ENCODE peak calls at places on chromosomes 3 and 15, in ten cellular contexts. U, F, S, L, M, H, Y, K, Q and A are unnamed samples.

GRCh38 chr3:124885466-124886167 is 1.5 kb downstream of the ITGB5 start:
- DNase-seq in U (no peak), Q (no peak), L (no peak), Y (no peak), F (no peak), K (no peak), S (no peak), H (no peak), M (no peak), A (no peak)

GRCh38 chr15:78909791-78910228 is 35.0 kb downstream of the CTSH start:
- DNase-seq in F (peak), M (no peak), U (no peak), S (no peak), L (no peak), Y (peak), Q (no peak), K (no peak), H (peak), A (peak)

GRCh38 chr3:128313181-128313725 is 153.4 kb downstream of the DNAJB8 start:
- DNase-seq in Y (no peak), M (no peak), H (no peak), U (no peak), L (no peak), K (no peak), S (no peak), Q (no peak), F (no peak), A (no peak)

GRCh38 chr3:197367081-197367780 is 68.8 kb upstream of the DLG1 start:
- DNase-seq in K (peak), U (no peak), F (peak), Q (no peak), S (no peak), H (no peak), M (no peak), L (no peak), Y (no peak), A (no peak)

GRCh38 chr3:122167630-122168029 is 15.8 kb upstream of the CASR start:
- DNase-seq in L (no peak), U (no peak), Y (no peak), S (no peak), M (no peak), Q (no peak), H (no peak), K (no peak), F (no peak), A (no peak)

GRCh38 chr3:57958642-57959406 is 49.4 kb upstream of the FLNB start:
- DNase-seq in L (no peak), H (no peak), U (peak), S (no peak), F (no peak), K (no peak), Q (no peak), M (no peak), Y (peak), A (peak)

GRCh38 chr3:45541326-45542321 is 52.9 kb upstream of the LIMD1 start:
- DNase-seq in K (no peak), F (no peak), U (no peak), M (no peak), S (no peak), H (no peak), Q (no peak), L (no peak), Y (no peak), A (no peak)

GRCh38 chr3:23956701-23957100 is 11.6 kb downstream of the NR1D2 start:
- DNase-seq in F (no peak), Q (no peak), S (no peak), H (no peak), M (no peak), K (no peak), L (no peak), U (no peak), Y (no peak), A (no peak)

GRCh38 chr3:45566205-45566604 is 28.3 kb upstream of the LIMD1 start:
- DNase-seq in H (no peak), F (no peak), Q (no peak), L (no peak), U (no peak), K (no peak), S (no peak), M (no peak), Y (no peak), A (no peak)

GRCh38 chr3:148389916-148390315 is 307.8 kb upstream of the AGTR1 start:
- DNase-seq in L (no peak), F (peak), U (no peak), K (no peak), M (no peak), S (no peak), H (no peak), Y (no peak), Q (no peak), A (no peak)

GRCh38 chr3:17508180-17508752 is 234.2 kb downstream of the TBC1D5 start:
- DNase-seq in M (no peak), H (no peak), L (no peak), Y (no peak), U (no peak), F (no peak), K (no peak), Q (no peak), S (no peak), A (no peak)

GRCh38 chr3:15488002-15488401 is 33.5 kb downstream of the COLQ start:
- DNase-seq in F (no peak), Y (no peak), K (no peak), S (no peak), H (no peak), L (no peak), M (no peak), U (no peak), Q (no peak), A (no peak)

GRCh38 chr15:96421211-96421610 is 90.7 kb downstream of the NR2F2 start:
- DNase-seq in Y (no peak), Q (no peak), H (no peak), F (peak), K (no peak), M (no peak), U (no peak), L (no peak), S (no peak), A (no peak)

GRCh38 chr15:100810831-100811230 is 68.8 kb upstream of the ALDH1A3 start:
- DNase-seq in Q (no peak), F (no peak), S (no peak), M (no peak), Y (no peak), L (no peak), K (no peak), U (no peak), H (no peak), A (no peak)

GRCh38 chr3:136305879-136306278 is 55.7 kb downstream of the PCCB start:
- DNase-seq in K (no peak), U (no peak), L (no peak), Q (no peak), Y (no peak), M (no peak), H (peak), F (peak), S (no peak), A (peak)

GRCh38 chr3:46208167-46208704 is at the start of gene CCR1:
- DNase-seq in Y (no peak), S (no peak), F (peak), H (peak), U (peak), Q (no peak), L (peak), M (peak), K (peak), A (peak)

GRCh38 chr15:79863886-79864285 is 32.9 kb downstream of the MTHFS start:
- DNase-seq in F (peak), Y (no peak), Q (no peak), H (no peak), U (no peak), S (no peak), M (no peak), L (no peak), K (no peak), A (no peak)

GRCh38 chr3:71129611-71130515 is 453.7 kb downstream of the FOXP1 start:
- DNase-seq in H (no peak), S (no peak), F (peak), Y (no peak), M (no peak), Q (no peak), L (no peak), U (no peak), K (no peak), A (peak)

GRCh38 chr3:122510878-122511481 is 3.8 kb downstream of the KPNA1 start:
- DNase-seq in K (no peak), S (peak), U (no peak), F (peak), Y (no peak), Q (no peak), M (no peak), L (no peak), H (no peak), A (peak)

GRCh38 chr3:3699407-3699806 is 99.8 kb upstream of the LRRN1 start:
- DNase-seq in Q (no peak), U (no peak), F (no peak), L (no peak), K (no peak), M (no peak), S (no peak), H (no peak), Y (no peak), A (no peak)

GRCh38 chr3:27252646-27253045 is 116.5 kb downstream of the NEK10 start:
- DNase-seq in Y (no peak), M (no peak), F (no peak), U (no peak), L (no peak), Q (no peak), S (no peak), K (no peak), H (no peak), A (no peak)

DNA sequence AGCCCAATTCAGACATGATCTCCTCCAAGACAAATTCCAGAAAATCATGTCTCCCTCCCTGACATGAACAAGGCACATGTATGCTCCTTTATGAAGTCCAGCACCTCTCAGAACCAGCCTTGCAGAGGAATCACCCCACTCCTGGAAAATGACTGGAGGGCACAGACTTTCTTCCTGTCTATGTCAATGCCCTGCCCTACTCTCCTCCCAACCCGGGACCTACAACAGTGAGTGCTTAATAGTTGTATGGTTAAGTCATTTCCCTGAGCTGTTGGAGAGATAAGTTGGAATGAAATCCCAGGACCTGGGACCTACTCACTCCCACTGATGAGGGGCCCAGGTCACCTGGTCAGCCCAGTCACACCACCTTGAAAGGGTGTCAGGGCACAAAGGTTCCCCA is 80.0 kb upstream of the HERC1 start:
- DNase-seq in S (no peak), Y (no peak), L (no peak), M (no peak), H (no peak), Q (no peak), K (peak), F (no peak), U (no peak), A (no peak)
- TF ChIP-seq POLR2A in S (no peak), Y (no peak), L (no peak), M (no peak), H (no peak), Q (no peak), K (no peak), F (no peak), U (no peak), A (no peak)

GRCh38 chr15:75454471-75455418 is 3.3 kb upstream of the SIN3A start:
- DNase-seq in L (peak), M (peak), Q (peak), K (peak), F (no peak), H (peak), S (peak), Y (peak), U (peak), A (peak)
- TF ChIP-seq POLR2A in L (no peak), M (no peak), Q (no peak), K (no peak), F (peak), H (no peak), S (no peak), Y (no peak), U (no peak), A (no peak)

DNA sequence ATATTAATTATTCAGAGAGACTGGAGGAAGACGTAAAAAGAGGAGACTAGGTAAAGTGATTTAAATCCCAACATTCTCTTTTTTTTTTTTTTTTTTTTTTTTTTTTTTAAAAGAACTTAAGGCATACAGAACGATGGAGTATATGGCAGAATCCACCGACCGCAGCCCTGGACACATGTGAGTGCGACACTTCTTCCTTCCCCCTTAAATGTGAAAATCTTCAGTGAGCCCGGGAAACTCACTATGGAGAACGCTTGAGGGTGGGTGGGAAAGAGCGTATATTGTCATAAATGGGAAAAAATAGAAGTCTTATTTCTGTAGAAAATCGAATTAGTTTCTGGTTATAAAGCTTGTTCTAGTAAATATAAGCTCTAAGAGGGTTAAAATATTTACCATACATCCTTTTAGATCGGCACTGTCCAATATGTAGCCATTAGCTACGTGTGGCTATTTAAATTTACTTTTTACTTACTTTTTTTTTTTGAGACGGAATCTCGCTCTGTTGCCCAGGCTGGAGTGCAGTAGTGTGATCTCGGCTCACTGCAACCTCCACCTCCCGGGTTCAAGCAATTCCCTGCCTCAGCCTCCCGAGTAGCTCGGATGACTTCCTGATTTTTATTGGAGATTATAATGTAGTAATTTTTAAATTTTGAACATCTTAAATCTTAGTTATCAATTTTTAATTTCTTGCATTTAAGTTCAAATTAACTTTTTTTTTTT is 930 bp downstream of the NMD3 start:
- DNase-seq in L (no peak), H (no peak), U (peak), Y (no peak), M (no peak), K (no peak), Q (no peak), S (peak), F (peak), A (peak)
- TF ChIP-seq POLR2A in L (no peak), H (no peak), U (no peak), Y (no peak), M (no peak), K (no peak), Q (no peak), S (no peak), F (no peak), A (no peak)

GRCh38 chr15:74780523-74780982 is 1.3 kb upstream of the CSK start:
- DNase-seq in H (no peak), Y (no peak), U (no peak), F (no peak), Q (no peak), L (no peak), K (peak), M (no peak), S (no peak), A (no peak)

GRCh38 chr15:74781673-74782595 is at the start of gene CSK:
- DNase-seq in Q (no peak), K (peak), S (peak), L (peak), Y (peak), M (peak), F (peak), H (no peak), U (peak), A (peak)

GRCh38 chr15:74779162-74779648 is 2.7 kb upstream of the CSK start:
- DNase-seq in H (no peak), S (no peak), K (no peak), U (no peak), L (no peak), Q (no peak), F (no peak), M (no peak), Y (no peak), A (no peak)

GRCh38 chr15:74782596-74783071 is 754 bp downstream of the CSK start:
- DNase-seq in Q (no peak), U (no peak), S (no peak), L (no peak), M (no peak), F (no peak), Y (no peak), H (no peak), K (peak), A (no peak)

DNA sequence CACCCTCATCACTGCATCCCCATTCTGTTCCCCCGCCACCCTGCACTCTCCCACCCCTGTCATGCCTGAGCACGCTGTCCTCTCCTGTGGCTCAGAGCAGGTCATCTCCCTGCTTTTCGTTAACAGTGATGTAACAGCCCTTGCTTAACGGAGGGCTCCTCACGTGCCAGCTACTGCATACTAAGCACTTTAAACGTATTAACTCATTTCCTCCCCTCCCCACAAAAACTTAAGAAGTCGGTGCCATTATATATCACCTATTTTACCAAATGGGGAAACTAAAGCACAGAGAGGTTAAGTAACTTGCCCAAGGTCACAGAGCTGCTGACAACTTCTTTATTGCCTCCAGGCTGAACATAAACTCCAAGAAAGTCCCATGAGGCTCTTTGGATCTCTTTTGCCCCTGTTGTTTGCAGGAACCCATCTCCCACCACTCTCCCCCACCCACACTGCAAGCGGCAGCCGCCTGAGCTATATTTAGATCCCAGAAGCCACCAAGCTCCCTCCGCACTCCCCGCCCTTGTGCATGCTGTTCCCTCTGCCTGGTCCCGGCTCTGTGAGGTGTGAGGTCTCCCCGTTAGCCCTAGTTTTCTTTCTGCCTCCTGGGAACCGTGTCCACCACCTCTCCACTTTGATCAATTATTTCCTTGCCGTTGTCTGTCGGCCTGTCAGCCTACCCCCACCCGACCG is 752 bp upstream of the CSK start:
- DNase-seq in Y (no peak), Q (no peak), H (no peak), K (peak), U (no peak), L (no peak), M (no peak), S (no peak), F (peak), A (peak)
- TF ChIP-seq POLR2A in Y (no peak), Q (no peak), H (no peak), K (peak), U (no peak), L (no peak), M (peak), S (no peak), F (no peak), A (no peak)

GRCh38 chr3:48472923-48473616 is 26.5 kb downstream of the ATRIP start:
- DNase-seq in H (peak), K (peak), S (peak), F (peak), U (peak), Y (peak), M (peak), Q (peak), L (peak), A (peak)
- TF ChIP-seq POLR2A in H (peak), K (no peak), S (peak), F (peak), U (peak), Y (peak), M (peak), Q (no peak), L (peak), A (peak)